ENCODE peak calls at places on chromosomes 11 and 22, in four cellular contexts. Y, E, Q and D are unnamed samples.

GRCh38 chr11:96124155-96124554 is 200.2 kb upstream of the MTMR2 start:
- DNase-seq in Y (no peak), Q (no peak), E (no peak), D (no peak)

GRCh38 chr11:129703846-129704245 is 111.8 kb upstream of the TMEM45B start:
- DNase-seq in Y (no peak), Q (no peak), E (no peak), D (no peak)

GRCh38 chr11:117327567-117328413 is at the start of gene CEP164:
- DNase-seq in E (peak; percentile 93), Y (peak; percentile 98), Q (peak; percentile 89), D (peak; percentile 92)

GRCh38 chr11:127074151-127074761 is 73.7 kb upstream of the KIRREL3 start:
- DNase-seq in Q (no peak), Y (peak; percentile 43), E (no peak), D (peak; percentile 62)

GRCh38 chr11:61793829-61794204 is 1.1 kb downstream of the FEN1 start:
- DNase-seq in E (no peak), Q (no peak), Y (no peak), D (no peak)

GRCh38 chr11:90722552-90723190 is 499.8 kb upstream of the CHORDC1 start:
- DNase-seq in Q (no peak), Y (no peak), E (no peak), D (no peak)

GRCh38 chr11:135033545-135033944 is 621.5 kb upstream of the B3GAT1 start:
- DNase-seq in Y (no peak), E (no peak), Q (no peak), D (no peak)

GRCh38 chr11:32500001-32500400 is 64.7 kb upstream of the WT1 start:
- DNase-seq in Y (no peak), Q (no peak), E (no peak), D (no peak)

GRCh38 chr11:128458316-128458715 is 129.0 kb downstream of the ETS1 start:
- DNase-seq in Q (no peak), Y (no peak), E (no peak), D (no peak)

GRCh38 chr11:2590951-2591754 is 108.6 kb downstream of the KCNQ1OT1 start:
- DNase-seq in Q (no peak), E (no peak), Y (no peak), D (no peak)

GRCh38 chr22:40044870-40045834 is 50.4 kb downstream of the FAM83F start:
- DNase-seq in Q (peak; percentile 50), Y (no peak), E (peak; percentile 75), D (peak; percentile 81)

GRCh38 chr11:47915407-47916137 is 64.8 kb upstream of the PTPRJ start:
- DNase-seq in E (peak; percentile 17), Q (no peak), Y (no peak), D (no peak)

GRCh38 chr22:29912605-29913398 is 29.8 kb downstream of the MTMR3 start:
- DNase-seq in Q (no peak), Y (no peak), E (no peak), D (no peak)